ENCODE peak calls at places on chromosomes 11 and 22, in six cellular contexts. One of them, this sample, is unnamed.

GRCh38 chr11:45556851-45557707 is 108.3 kb downstream of the CHST1 start:
- DNase-seq in GM20000: no peak
- DNase-seq in D721Med: no peak
- DNase-seq in cardiac muscle cell: no peak
- DNase-seq in CD4-positive, alpha-beta T cell: no peak
- DNase-seq in pancreas: no peak
- DNase-seq in this sample: peak

GRCh38 chr11:9039194-9039593 is 35.4 kb upstream of the NRIP3 start:
- DNase-seq in GM20000: no peak
- DNase-seq in D721Med: no peak
- DNase-seq in cardiac muscle cell: no peak
- DNase-seq in CD4-positive, alpha-beta T cell: no peak
- DNase-seq in pancreas: no peak
- DNase-seq in this sample: peak

GRCh38 chr22:19884161-19884953 is 29.7 kb upstream of the GNB1L start:
- DNase-seq in GM20000: no peak
- DNase-seq in D721Med: no peak
- DNase-seq in cardiac muscle cell: no peak
- DNase-seq in CD4-positive, alpha-beta T cell: no peak
- DNase-seq in pancreas: no peak
- DNase-seq in this sample: no peak

GRCh38 chr22:35510481-35510934 is 30.1 kb upstream of the RASD2 start:
- DNase-seq in GM20000: no peak
- DNase-seq in D721Med: no peak
- DNase-seq in cardiac muscle cell: no peak
- DNase-seq in CD4-positive, alpha-beta T cell: no peak
- DNase-seq in pancreas: no peak
- DNase-seq in this sample: no peak

GRCh38 chr22:40250608-40251007 is 72.9 kb downstream of the TNRC6B start:
- DNase-seq in GM20000: peak
- DNase-seq in D721Med: no peak
- DNase-seq in cardiac muscle cell: no peak
- DNase-seq in CD4-positive, alpha-beta T cell: no peak
- DNase-seq in pancreas: no peak
- DNase-seq in this sample: no peak

GRCh38 chr22:30206964-30207363 is 39.6 kb downstream of the LIF start:
- DNase-seq in GM20000: no peak
- DNase-seq in D721Med: no peak
- DNase-seq in cardiac muscle cell: peak
- DNase-seq in CD4-positive, alpha-beta T cell: no peak
- DNase-seq in pancreas: peak
- DNase-seq in this sample: peak

GRCh38 chr11:15911377-15912044 is 444.8 kb downstream of the SOX6 start:
- DNase-seq in GM20000: no peak
- DNase-seq in D721Med: no peak
- DNase-seq in cardiac muscle cell: peak
- DNase-seq in CD4-positive, alpha-beta T cell: no peak
- DNase-seq in pancreas: no peak
- DNase-seq in this sample: peak

GRCh38 chr11:116871248-116871647 is 33.8 kb upstream of the APOA1 start:
- DNase-seq in GM20000: no peak
- DNase-seq in D721Med: no peak
- DNase-seq in cardiac muscle cell: no peak
- DNase-seq in CD4-positive, alpha-beta T cell: no peak
- DNase-seq in pancreas: no peak
- DNase-seq in this sample: peak

GRCh38 chr22:42080287-42080686 is 787 bp downstream of the SMDT1 start:
- DNase-seq in GM20000: no peak
- DNase-seq in D721Med: no peak
- DNase-seq in cardiac muscle cell: peak
- DNase-seq in CD4-positive, alpha-beta T cell: no peak
- DNase-seq in pancreas: peak
- DNase-seq in this sample: peak

DNA sequence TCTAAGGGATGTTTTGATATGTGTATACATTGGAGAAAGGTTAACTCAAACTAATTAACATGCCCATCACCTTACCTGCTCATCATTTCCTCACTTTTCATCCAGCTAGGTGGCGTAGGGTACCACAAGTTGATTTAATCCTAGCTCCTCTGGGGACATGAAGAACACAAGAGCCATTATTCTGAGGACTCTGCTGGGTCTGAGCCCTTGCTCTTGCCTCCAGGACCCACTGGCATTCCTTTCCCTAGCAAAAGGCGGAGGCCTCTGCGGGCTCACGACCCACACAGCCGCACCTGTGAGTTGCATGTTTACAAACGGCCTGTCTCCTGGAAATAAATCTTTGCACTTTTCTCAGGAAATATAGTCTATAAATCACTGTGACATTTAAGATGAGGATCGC is 871.9 kb downstream of the TBC1D22A start:
- DNase-seq in GM20000: no peak
- DNase-seq in D721Med: no peak
- DNase-seq in cardiac muscle cell: no peak
- DNase-seq in CD4-positive, alpha-beta T cell: no peak
- DNase-seq in pancreas: no peak
- DNase-seq in this sample: no peak
- TF ChIP-seq CTCF in GM20000: no peak
- TF ChIP-seq CTCF in D721Med: no peak
- TF ChIP-seq CTCF in cardiac muscle cell: no peak
- TF ChIP-seq CTCF in CD4-positive, alpha-beta T cell: no peak
- TF ChIP-seq CTCF in pancreas: no peak
- TF ChIP-seq CTCF in this sample: no peak

DNA sequence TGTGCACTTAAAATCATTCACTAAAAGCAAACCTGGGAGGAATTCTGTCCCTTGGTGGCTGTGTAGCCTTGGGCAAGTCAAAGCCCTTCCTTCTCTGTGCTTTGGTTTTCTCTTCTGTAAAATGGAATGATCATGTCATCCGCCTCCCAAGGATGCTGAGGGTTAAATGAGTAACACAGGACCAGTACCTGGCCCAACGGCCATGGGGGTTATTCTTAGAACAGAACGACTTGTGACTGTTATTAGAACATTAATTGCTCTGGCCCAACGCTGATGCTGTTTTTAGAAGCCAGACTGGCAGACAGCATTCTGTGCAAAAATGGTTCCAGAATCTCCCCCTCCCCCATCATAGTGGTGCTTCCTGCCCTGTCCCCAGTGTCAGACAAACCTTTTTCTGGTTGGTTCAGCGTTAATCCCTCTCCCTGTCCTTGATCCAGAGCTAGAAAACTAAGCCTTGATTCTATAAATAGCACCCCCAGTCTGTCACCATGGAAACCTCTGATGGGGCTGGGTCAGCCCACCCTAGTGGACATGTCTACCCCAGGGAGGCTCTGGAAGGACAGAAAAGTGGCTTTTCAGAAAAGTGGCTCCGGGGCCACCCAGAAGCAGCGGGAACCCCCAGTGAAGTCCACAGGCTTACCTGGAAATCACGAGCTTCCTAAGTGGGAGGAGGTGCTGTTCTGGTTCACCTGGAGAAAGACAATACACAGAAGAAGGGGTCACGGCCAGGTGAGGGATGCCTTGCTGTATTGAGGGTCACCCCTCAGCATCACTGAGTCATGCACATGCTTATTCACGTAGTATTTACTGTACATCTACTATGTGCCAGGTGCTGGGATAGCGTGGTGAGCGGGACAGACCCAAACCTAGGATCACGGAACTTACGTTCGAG is 15.5 kb upstream of the TFIP11 start:
- DNase-seq in GM20000: no peak
- DNase-seq in D721Med: no peak
- DNase-seq in cardiac muscle cell: peak
- DNase-seq in CD4-positive, alpha-beta T cell: no peak
- DNase-seq in pancreas: no peak
- DNase-seq in this sample: no peak
- TF ChIP-seq CTCF in GM20000: no peak
- TF ChIP-seq CTCF in D721Med: no peak
- TF ChIP-seq CTCF in cardiac muscle cell: no peak
- TF ChIP-seq CTCF in CD4-positive, alpha-beta T cell: no peak
- TF ChIP-seq CTCF in pancreas: no peak
- TF ChIP-seq CTCF in this sample: no peak

GRCh38 chr11:898540-899190 is 11.9 kb downstream of the CHID1 start:
- DNase-seq in GM20000: no peak
- DNase-seq in D721Med: no peak
- DNase-seq in cardiac muscle cell: peak
- DNase-seq in CD4-positive, alpha-beta T cell: no peak
- DNase-seq in pancreas: no peak
- DNase-seq in this sample: no peak
- TF ChIP-seq CTCF in GM20000: no peak
- TF ChIP-seq CTCF in D721Med: peak
- TF ChIP-seq CTCF in cardiac muscle cell: peak
- TF ChIP-seq CTCF in CD4-positive, alpha-beta T cell: no peak
- TF ChIP-seq CTCF in pancreas: no peak
- TF ChIP-seq CTCF in this sample: no peak

DNA sequence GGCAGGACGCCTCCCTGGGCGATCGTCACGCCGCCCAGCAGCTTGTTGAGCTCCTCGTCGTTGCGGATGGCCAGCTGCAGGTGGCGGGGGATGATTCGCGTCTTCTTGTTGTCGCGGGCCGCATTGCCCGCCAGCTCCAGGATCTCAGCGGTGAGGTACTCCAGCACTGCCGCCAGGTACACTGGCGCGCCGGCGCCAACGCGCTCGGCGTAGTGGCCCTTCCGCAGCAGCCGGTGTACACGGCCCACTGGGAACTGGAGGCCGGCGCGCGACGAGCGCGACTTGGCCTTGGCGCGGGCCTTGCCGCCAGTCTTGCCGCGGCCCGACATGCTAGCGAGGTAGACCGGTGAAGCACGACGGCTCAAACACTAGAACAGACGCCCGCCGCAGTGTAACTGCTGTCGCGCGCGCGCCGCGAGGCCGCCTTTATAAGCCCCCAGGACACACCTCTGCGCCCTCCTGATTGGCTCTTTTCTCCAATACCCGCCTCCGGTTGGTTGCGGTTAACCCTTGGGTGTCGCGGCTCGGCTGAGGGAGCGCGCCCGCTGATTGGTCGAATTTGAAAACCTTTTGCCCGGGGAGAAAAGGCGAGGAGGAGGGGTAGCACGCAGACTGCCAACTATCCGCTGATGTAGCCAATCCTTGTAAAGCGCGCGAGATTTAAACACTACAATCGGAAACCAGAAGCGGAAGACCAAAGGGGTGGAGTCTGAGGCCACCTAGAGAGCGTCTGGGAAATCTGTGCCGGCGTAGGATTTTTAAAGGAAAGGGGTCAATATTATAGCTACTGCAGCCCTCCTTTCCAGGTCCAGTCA is 6.4 kb downstream of the DPAGT1 start:
- DNase-seq in GM20000: peak
- DNase-seq in D721Med: peak
- DNase-seq in cardiac muscle cell: peak
- DNase-seq in CD4-positive, alpha-beta T cell: peak
- DNase-seq in pancreas: peak
- DNase-seq in this sample: peak
- TF ChIP-seq CTCF in GM20000: no peak
- TF ChIP-seq CTCF in D721Med: peak
- TF ChIP-seq CTCF in cardiac muscle cell: no peak
- TF ChIP-seq CTCF in CD4-positive, alpha-beta T cell: peak
- TF ChIP-seq CTCF in pancreas: no peak
- TF ChIP-seq CTCF in this sample: peak

DNA sequence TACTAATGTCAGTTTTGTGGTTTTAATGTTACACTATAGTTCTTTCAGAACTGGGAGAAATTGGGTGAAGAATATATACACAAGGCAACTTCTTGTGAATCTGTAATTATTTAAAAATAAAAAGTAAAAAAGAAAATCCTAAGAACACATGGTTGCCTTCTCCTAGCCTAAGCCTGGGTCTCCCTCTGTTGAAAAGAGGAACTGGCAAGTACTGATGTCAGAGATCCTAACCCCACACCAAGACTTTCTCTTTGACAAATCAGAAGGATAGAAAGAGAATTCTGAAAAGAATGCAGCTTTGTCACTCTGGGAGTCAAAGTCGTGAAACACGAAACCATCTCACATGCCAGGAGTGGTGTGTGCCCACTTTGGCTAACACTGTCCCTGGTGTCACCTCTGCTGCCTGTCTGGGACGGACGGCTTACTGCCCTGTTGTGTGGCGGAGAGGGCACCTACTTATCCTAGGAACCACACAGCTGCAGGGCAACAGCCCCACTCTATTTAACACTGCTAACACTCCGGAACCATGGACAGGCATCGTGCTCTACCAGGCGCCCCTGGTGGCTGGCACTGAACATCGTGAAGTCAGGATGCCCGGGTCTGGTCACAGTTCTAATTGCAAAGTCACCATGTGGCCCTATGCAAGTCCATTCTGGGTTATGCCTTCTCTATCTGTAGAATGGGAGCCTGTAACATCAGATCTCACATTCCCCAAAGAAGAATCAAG is 108.8 kb upstream of the CD82 start:
- DNase-seq in GM20000: no peak
- DNase-seq in D721Med: no peak
- DNase-seq in cardiac muscle cell: no peak
- DNase-seq in CD4-positive, alpha-beta T cell: no peak
- DNase-seq in pancreas: no peak
- DNase-seq in this sample: no peak
- TF ChIP-seq CTCF in GM20000: no peak
- TF ChIP-seq CTCF in D721Med: no peak
- TF ChIP-seq CTCF in cardiac muscle cell: peak
- TF ChIP-seq CTCF in CD4-positive, alpha-beta T cell: no peak
- TF ChIP-seq CTCF in pancreas: no peak
- TF ChIP-seq CTCF in this sample: no peak

DNA sequence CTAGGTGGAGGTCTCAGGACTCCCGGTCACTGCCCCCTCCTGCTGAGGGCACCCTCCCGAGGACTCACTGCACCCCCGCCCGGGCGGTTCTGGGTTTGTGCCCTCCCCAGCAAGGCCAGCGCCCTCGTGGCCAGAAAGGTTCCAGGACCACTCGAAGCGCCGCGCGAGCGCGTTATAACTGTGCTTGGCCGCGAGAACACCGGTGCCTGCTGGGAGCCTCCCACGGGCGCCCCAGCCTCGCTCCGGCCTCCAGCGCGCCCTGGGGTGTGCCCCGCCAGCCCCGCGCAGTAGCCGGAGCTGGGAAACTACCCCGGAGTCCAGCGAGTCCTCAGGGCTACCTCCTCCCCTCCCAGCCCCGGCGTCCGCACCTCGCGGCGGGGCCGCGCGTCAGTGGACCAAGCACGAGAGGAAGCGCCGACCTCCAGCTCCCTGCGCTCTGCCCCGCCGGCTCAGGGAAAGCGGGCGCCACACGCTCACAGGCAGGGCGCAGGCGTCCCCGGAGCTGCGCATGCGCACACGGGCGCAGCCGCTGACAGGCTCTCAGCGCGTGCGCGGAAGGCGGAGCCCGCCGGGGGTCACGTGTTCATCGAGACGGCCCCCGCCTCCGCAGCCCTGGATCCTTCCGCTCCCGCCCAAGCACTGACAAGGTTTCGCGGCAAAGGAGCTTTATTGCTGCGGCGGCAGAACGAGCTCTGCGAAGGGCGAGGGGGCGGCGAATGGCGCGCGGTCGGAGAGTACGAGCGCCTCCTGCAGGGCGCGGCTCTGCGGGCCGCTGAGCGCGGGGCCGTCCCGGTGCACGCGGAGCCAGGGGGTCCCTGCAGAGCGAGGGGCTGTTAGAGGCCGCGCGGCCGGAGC is at the start of gene SCO2:
- DNase-seq in GM20000: peak
- DNase-seq in D721Med: peak
- DNase-seq in cardiac muscle cell: peak
- DNase-seq in CD4-positive, alpha-beta T cell: peak
- DNase-seq in pancreas: peak
- DNase-seq in this sample: peak
- TF ChIP-seq CTCF in GM20000: peak
- TF ChIP-seq CTCF in D721Med: peak
- TF ChIP-seq CTCF in cardiac muscle cell: peak
- TF ChIP-seq CTCF in CD4-positive, alpha-beta T cell: no peak
- TF ChIP-seq CTCF in pancreas: peak
- TF ChIP-seq CTCF in this sample: peak